ENCODE peak calls at places on chromosome 14, in ten cellular contexts. A is HepG2, R is psoas muscle, B is brain microvascular endothelial cell, X is cardiac muscle cell, F is lower leg skin, C is BE2C, Q is heart left ventricle, L is DND-41, Y is body of pancreas. E is an unnamed sample.

GRCh38 chr14:61368061-61368710 is 46.8 kb downstream of the PRKCH start:
- DNase-seq in Y (no peak), X (no peak), A (no peak), C (no peak), R (no peak), B (no peak), L (no peak), Q (no peak), F (no peak), E (no peak)

GRCh38 chr14:96170961-96171592 is 33.6 kb upstream of the BDKRB2 start:
- DNase-seq in Y (no peak), Q (no peak), F (no peak), L (no peak), B (no peak), R (no peak), X (no peak), A (no peak), C (no peak), E (no peak)

GRCh38 chr14:61525293-61526011 is 169.9 kb upstream of the HIF1A start:
- DNase-seq in L (no peak), A (no peak), R (peak), B (peak), Q (peak), C (peak), Y (peak), X (no peak), F (peak), E (peak)

GRCh38 chr14:94058128-94058673 is 22.8 kb downstream of the DDX24 start:
- DNase-seq in R (no peak), L (no peak), B (no peak), Q (no peak), F (peak), X (no peak), A (no peak), C (no peak), Y (no peak), E (no peak)

GRCh38 chr14:22536853-22537338 is 52.1 kb downstream of the DAD1 start:
- DNase-seq in Q (peak), A (no peak), F (peak), B (peak), X (no peak), R (peak), L (peak), C (no peak), Y (no peak), E (peak)

GRCh38 chr14:49893309-49894213 is 679 bp downstream of the ARF6 start:
- DNase-seq in X (peak), B (peak), A (no peak), Y (no peak), Q (peak), L (peak), F (peak), R (peak), C (peak), E (peak)

GRCh38 chr14:60002819-60003492 is 83.0 kb downstream of the LRRC9 start:
- DNase-seq in Y (peak), R (peak), X (peak), L (no peak), F (no peak), Q (peak), B (no peak), A (peak), C (peak), E (no peak)

GRCh38 chr14:46819117-46819516 is 167.5 kb upstream of the RPL10L start:
- DNase-seq in Q (no peak), R (no peak), Y (no peak), F (no peak), B (no peak), A (no peak), C (peak), X (no peak), L (no peak), E (no peak)

GRCh38 chr14:71049435-71050147 is 142.3 kb downstream of the PCNX1 start:
- DNase-seq in B (no peak), Y (no peak), C (no peak), L (no peak), F (no peak), A (no peak), R (no peak), X (no peak), Q (no peak), E (no peak)

GRCh38 chr14:62670526-62670925 is 374.7 kb downstream of the KCNH5 start:
- DNase-seq in F (no peak), A (no peak), X (no peak), Q (no peak), R (no peak), B (no peak), Y (no peak), L (no peak), C (no peak), E (no peak)

GRCh38 chr14:93984987-93985410 is 8.6 kb upstream of the ASB2 start:
- DNase-seq in X (peak), F (no peak), Y (peak), L (no peak), C (peak), R (peak), A (peak), B (peak), Q (no peak), E (peak)

GRCh38 chr14:29627141-29627540 is 300.5 kb downstream of the PRKD1 start:
- DNase-seq in F (no peak), R (no peak), L (no peak), Q (no peak), Y (no peak), B (no peak), C (no peak), X (no peak), A (no peak), E (no peak)

GRCh38 chr14:50763386-50764007 is 67.5 kb downstream of the NIN start:
- DNase-seq in X (no peak), L (no peak), A (no peak), F (no peak), R (no peak), Q (no peak), C (no peak), B (peak), Y (peak), E (no peak)

GRCh38 chr14:29442720-29443119 is 484.9 kb downstream of the PRKD1 start:
- DNase-seq in L (no peak), A (no peak), R (no peak), Q (no peak), C (no peak), Y (no peak), F (no peak), B (peak), X (no peak), E (no peak)

GRCh38 chr14:105836730-105837129 is 310.3 kb downstream of the TMEM121 start:
- DNase-seq in L (no peak), C (no peak), R (no peak), Y (no peak), Q (no peak), X (no peak), A (no peak), F (no peak), B (no peak), E (no peak)

GRCh38 chr14:90827919-90828610 is 11.8 kb upstream of the TTC7B start:
- DNase-seq in Y (peak), R (peak), F (peak), C (peak), A (peak), L (peak), Q (peak), B (peak), X (peak), E (peak)

GRCh38 chr14:56290195-56290594 is 172.0 kb downstream of the PELI2 start:
- DNase-seq in X (no peak), Q (no peak), R (no peak), F (no peak), L (no peak), Y (no peak), B (no peak), C (no peak), A (no peak), E (no peak)

GRCh38 chr14:61385002-61385685 is 63.8 kb downstream of the PRKCH start:
- DNase-seq in F (no peak), C (no peak), L (peak), Y (no peak), X (peak), R (no peak), A (no peak), Q (no peak), B (no peak), E (no peak)

GRCh38 chr14:42174357-42174756 is 567.7 kb downstream of the LRFN5 start:
- DNase-seq in L (no peak), B (no peak), R (no peak), C (no peak), Y (no peak), F (no peak), Q (no peak), X (no peak), A (no peak), E (no peak)

GRCh38 chr14:83300454-83301064 is 1766.9 kb upstream of the SEL1L start:
- DNase-seq in C (no peak), F (no peak), R (no peak), L (no peak), B (peak), X (peak), Q (no peak), Y (no peak), A (peak), E (peak)

GRCh38 chr14:105063041-105063440 is 2.2 kb downstream of the GPR132 start:
- DNase-seq in L (no peak), B (no peak), X (no peak), R (no peak), F (no peak), Q (no peak), A (no peak), Y (no peak), C (no peak), E (no peak)

GRCh38 chr14:65392296-65392695 is 20.2 kb upstream of the FUT8 start:
- DNase-seq in Q (no peak), B (no peak), L (no peak), Y (no peak), R (no peak), C (no peak), A (no peak), F (no peak), X (no peak), E (no peak)

GRCh38 chr14:77003960-77004710 is 24.4 kb downstream of the IRF2BPL start:
- DNase-seq in F (no peak), X (no peak), Q (peak), B (peak), R (no peak), C (no peak), L (no peak), Y (peak), A (no peak), E (no peak)

GRCh38 chr14:79451601-79452000 is 759.7 kb downstream of the DIO2 start:
- DNase-seq in Y (no peak), C (no peak), B (no peak), R (no peak), A (no peak), L (no peak), F (no peak), Q (no peak), X (no peak), E (no peak)

GRCh38 chr14:104989236-104989950 is 3.8 kb downstream of the CLBA1 start:
- DNase-seq in A (no peak), B (no peak), L (no peak), Q (no peak), C (no peak), F (no peak), X (no peak), Y (no peak), R (no peak), E (no peak)

GRCh38 chr14:22658951-22659350 is 14.8 kb upstream of the OR6J1 start:
- DNase-seq in A (no peak), F (no peak), R (no peak), B (no peak), X (no peak), L (no peak), C (no peak), Y (no peak), Q (no peak), E (no peak)

GRCh38 chr14:70601162-70601561 is 707 bp upstream of the MED6 start:
- DNase-seq in A (no peak), C (no peak), X (no peak), B (peak), Y (no peak), L (no peak), R (no peak), Q (no peak), F (no peak), E (no peak)

GRCh38 chr14:99687284-99688209 is 3.4 kb downstream of the CYP46A1 start:
- DNase-seq in Q (no peak), A (peak), L (no peak), R (no peak), B (no peak), C (no peak), Y (peak), F (peak), X (peak), E (no peak)

GRCh38 chr14:25003537-25003936 is 46.4 kb downstream of the STXBP6 start:
- DNase-seq in L (no peak), C (no peak), X (no peak), B (peak), F (no peak), Y (no peak), R (no peak), A (no peak), Q (peak), E (no peak)

GRCh38 chr14:99910337-99911268 is 117.4 kb downstream of the EML1 start:
- DNase-seq in A (peak), Q (no peak), Y (no peak), B (peak), F (no peak), L (no peak), R (no peak), X (no peak), C (no peak), E (no peak)

GRCh38 chr14:95140060-95140858 is 17.1 kb downstream of the DICER1 start:
- DNase-seq in R (no peak), L (no peak), Y (no peak), C (no peak), Q (no peak), A (no peak), B (no peak), X (no peak), F (no peak), E (peak)

GRCh38 chr14:21089271-21089670 is 9.2 kb downstream of the ZNF219 start:
- DNase-seq in Q (no peak), R (no peak), Y (no peak), A (no peak), C (no peak), L (no peak), X (no peak), F (no peak), B (no peak), E (no peak)

GRCh38 chr14:67241416-67242362 is at the start of gene PALS1:
- DNase-seq in Y (peak), A (peak), L (no peak), F (peak), C (no peak), X (peak), Q (no peak), R (no peak), B (peak), E (no peak)

GRCh38 chr14:34498684-34499412 is 36.8 kb upstream of the SPTSSA start:
- DNase-seq in C (peak), Q (no peak), L (peak), A (peak), X (peak), F (no peak), Y (peak), R (no peak), B (no peak), E (peak)

GRCh38 chr14:68076451-68076850 is 256.9 kb downstream of the RAD51B start:
- DNase-seq in Y (no peak), X (no peak), A (peak), B (no peak), Q (no peak), C (no peak), R (no peak), L (no peak), F (no peak), E (no peak)

GRCh38 chr14:68730811-68731425 is 61.9 kb downstream of the ZFP36L1 start:
- DNase-seq in L (no peak), Q (no peak), B (no peak), A (no peak), F (no peak), Y (no peak), X (no peak), C (no peak), R (no peak), E (peak)

GRCh38 chr14:50003213-50004021 is 110.5 kb downstream of the ARF6 start:
- DNase-seq in Q (peak), C (peak), X (peak), L (peak), Y (peak), B (peak), R (peak), A (peak), F (peak), E (peak)

GRCh38 chr14:93725993-93726392 is 62.3 kb downstream of the PRIMA1 start:
- DNase-seq in Q (no peak), C (no peak), F (no peak), L (no peak), B (no peak), X (no peak), A (no peak), Y (no peak), R (no peak), E (no peak)

GRCh38 chr14:52117433-52117832 is 48.6 kb upstream of the NID2 start:
- DNase-seq in Y (no peak), C (no peak), Q (peak), R (no peak), B (peak), X (no peak), F (no peak), L (no peak), A (no peak), E (no peak)

GRCh38 chr14:71524321-71524982 is 407.8 kb upstream of the RGS6 start:
- DNase-seq in B (no peak), F (no peak), Y (no peak), R (no peak), A (no peak), L (no peak), C (no peak), Q (no peak), X (no peak), E (no peak)

GRCh38 chr14:101457177-101457935 is 103.9 kb upstream of the DIO3 start:
- DNase-seq in L (no peak), Y (no peak), Q (no peak), R (no peak), C (no peak), F (no peak), X (no peak), A (no peak), B (no peak), E (no peak)
- H3K4me3 ChIP-seq in L (no peak), Y (no peak), Q (no peak), R (no peak), C (no peak), F (no peak), X (no peak), A (no peak), B (no peak), E (no peak)

GRCh38 chr14:32230695-32231280 is 27.7 kb upstream of the RNU6-8 start:
- DNase-seq in A (no peak), B (peak), F (no peak), Q (no peak), R (no peak), Y (no peak), X (no peak), L (no peak), C (no peak), E (no peak)

GRCh38 chr14:32230181-32230580 is 27.1 kb upstream of the RNU6-8 start:
- DNase-seq in X (no peak), L (no peak), B (no peak), Q (no peak), A (no peak), C (no peak), Y (no peak), R (no peak), F (no peak), E (no peak)

GRCh38 chr14:32225378-32225920 is 22.4 kb upstream of the RNU6-8 start:
- DNase-seq in A (no peak), L (no peak), Q (no peak), B (no peak), F (no peak), Y (no peak), R (no peak), C (peak), X (no peak), E (no peak)

GRCh38 chr14:32226051-32226450 is 23.0 kb upstream of the RNU6-8 start:
- DNase-seq in Y (no peak), Q (no peak), R (no peak), F (no peak), X (peak), B (no peak), C (no peak), A (no peak), L (no peak), E (no peak)

GRCh38 chr14:32224731-32225377 is 21.8 kb upstream of the RNU6-8 start:
- DNase-seq in F (no peak), Q (peak), L (peak), A (peak), X (peak), R (peak), B (peak), C (peak), Y (peak), E (no peak)
- TF ChIP-seq CTCF in F (no peak), Q (peak), L (peak), A (peak), X (peak), R (peak), B (peak), C (peak), Y (no peak), E (peak)

GRCh38 chr14:103520657-103521437 is 1.8 kb downstream of the CKB start:
- DNase-seq in Q (peak), A (no peak), L (peak), Y (peak), X (peak), R (peak), F (peak), C (peak), B (peak), E (peak)

GRCh38 chr14:103521438-103521961 is 1.1 kb downstream of the CKB start:
- DNase-seq in Y (no peak), Q (no peak), X (peak), L (no peak), A (no peak), B (no peak), F (no peak), C (no peak), R (no peak), E (peak)

GRCh38 chr14:103522649-103523582 is at the start of gene CKB:
- DNase-seq in R (peak), C (peak), X (peak), Q (peak), B (peak), Y (peak), A (no peak), L (no peak), F (no peak), E (no peak)

GRCh38 chr14:103523583-103523969 is 946 bp upstream of the CKB start:
- DNase-seq in Q (no peak), R (no peak), Y (no peak), C (no peak), X (no peak), B (no peak), A (no peak), L (no peak), F (no peak), E (no peak)

DNA sequence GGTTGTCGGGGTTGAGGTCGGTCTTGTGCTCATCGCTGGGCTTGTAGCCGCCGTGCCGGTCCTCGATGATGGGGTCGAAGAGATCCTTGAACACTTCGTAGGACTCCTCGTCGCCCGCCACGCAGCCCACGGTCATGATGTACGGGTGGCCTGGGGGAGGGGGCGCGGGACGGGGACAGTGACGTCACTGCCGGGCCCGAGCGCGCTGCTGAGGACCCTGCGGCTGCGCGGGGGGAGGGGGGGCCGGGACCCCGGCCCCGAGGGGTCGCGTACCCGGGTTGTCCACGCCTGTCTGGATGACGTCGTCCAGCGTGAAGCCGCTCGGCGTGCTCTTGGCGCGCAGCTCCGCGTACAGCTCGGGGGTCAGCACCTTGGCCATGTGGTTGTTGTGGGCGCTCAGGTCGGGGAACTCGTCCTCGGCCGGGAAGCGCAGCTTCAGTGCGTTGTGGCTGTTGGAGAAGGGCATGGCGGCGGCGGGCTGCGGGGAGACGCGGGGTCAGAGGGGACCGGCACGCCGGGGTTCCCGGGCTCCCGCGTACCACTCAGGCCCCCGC is 525 bp downstream of the CKB start:
- DNase-seq in X (peak), C (peak), A (no peak), L (no peak), Y (no peak), F (no peak), R (peak), B (no peak), Q (peak), E (no peak)
- H3K4me3 ChIP-seq in X (peak), C (peak), A (peak), L (no peak), Y (peak), F (peak), R (peak), B (peak), Q (peak), E (no peak)

GRCh38 chr14:54814076-54814475 is 88.5 kb downstream of the GCH1 start:
- DNase-seq in C (peak), Q (no peak), X (no peak), Y (no peak), R (no peak), F (no peak), B (no peak), A (no peak), L (peak), E (peak)
- TF ChIP-seq CTCF in C (peak), Q (no peak), X (no peak), Y (no peak), R (no peak), F (no peak), B (peak), A (peak), L (peak), E (peak)

GRCh38 chr14:102508410-102508773 is 1.2 kb downstream of the ANKRD9 start:
- DNase-seq in A (peak), L (no peak), R (no peak), B (no peak), Y (peak), C (no peak), X (no peak), F (peak), Q (peak), E (no peak)
- H3K4me3 ChIP-seq in A (peak), L (no peak), R (peak), B (peak), Y (no peak), C (peak), X (peak), F (no peak), Q (peak), E (no peak)

E was measured in NB4.